ENCODE peak calls at places on chromosomes 12 and 14, in nine cellular contexts. O is left cardiac atrium; R is activated T-helper 9 cell treated with anti-CD3 and anti-CD28 coated beads, Interleukin-2, amount 50 U/mL, for 16 hours; Q is NCI-H2171; B is suprapubic skin; E is psoas muscle; I is ovary; W is H4; S is upper lobe of right lung. T is an unnamed sample.

GRCh38 chr12:67475725-67476124 is 172.8 kb upstream of the DYRK2 start:
- DNase-seq in O (no peak), R (no peak), Q (no peak), B (no peak), E (no peak), I (no peak), W (peak), S (no peak), T (no peak)

GRCh38 chr12:139585-139984 is 73.0 kb downstream of the IQSEC3 start:
- DNase-seq in O (no peak), R (no peak), Q (no peak), B (no peak), E (no peak), I (no peak), W (no peak), S (no peak), T (no peak)

GRCh38 chr12:102510463-102510862 is 30.1 kb upstream of the IGF1 start:
- DNase-seq in O (no peak), R (no peak), Q (no peak), B (no peak), E (no peak), I (no peak), W (no peak), S (no peak), T (no peak)

GRCh38 chr12:124464062-124464461 is 103.3 kb downstream of the NCOR2 start:
- DNase-seq in O (no peak), R (no peak), Q (no peak), B (no peak), E (no peak), I (no peak), W (no peak), S (no peak), T (no peak)

GRCh38 chr12:67276469-67276868 is 7.3 kb downstream of the CAND1 start:
- DNase-seq in O (no peak), R (no peak), Q (no peak), B (no peak), E (no peak), I (no peak), W (no peak), S (no peak), T (no peak)

GRCh38 chr12:122423258-122424165 is 1.0 kb upstream of the CLIP1 start:
- DNase-seq in O (no peak), R (no peak), Q (peak), B (no peak), E (no peak), I (no peak), W (no peak), S (no peak), T (no peak)

GRCh38 chr12:122681814-122682213 is 21.3 kb downstream of the HCAR2 start:
- DNase-seq in O (no peak), R (no peak), Q (no peak), B (no peak), E (no peak), I (no peak), W (peak), S (no peak), T (no peak)

GRCh38 chr12:53725824-53726223 is 1.4 kb downstream of the CALCOCO1 start:
- DNase-seq in O (no peak), R (no peak), Q (no peak), B (no peak), E (no peak), I (no peak), W (no peak), S (peak), T (no peak)

GRCh38 chr14:103160321-103161053 is 37.2 kb downstream of the TNFAIP2 start:
- DNase-seq in O (no peak), R (no peak), Q (no peak), B (no peak), E (no peak), I (no peak), W (no peak), S (no peak), T (no peak)

GRCh38 chr12:124115496-124115895 is 142.5 kb downstream of the ZNF664 start:
- DNase-seq in O (no peak), R (no peak), Q (no peak), B (no peak), E (no peak), I (no peak), W (no peak), S (no peak), T (no peak)

GRCh38 chr12:11731042-11731357 is 81.5 kb downstream of the ETV6 start:
- DNase-seq in O (no peak), R (no peak), Q (no peak), B (no peak), E (no peak), I (no peak), W (no peak), S (no peak), T (no peak)

GRCh38 chr12:13099066-13099909 is 4.2 kb downstream of the GSG1 start:
- DNase-seq in O (no peak), R (no peak), Q (no peak), B (no peak), E (no peak), I (no peak), W (peak), S (no peak), T (peak)

GRCh38 chr12:52611080-52611468 is 7.3 kb downstream of the KRT73 start:
- DNase-seq in O (no peak), R (no peak), Q (no peak), B (no peak), E (no peak), I (no peak), W (no peak), S (peak), T (no peak)

GRCh38 chr14:97602438-97603117 is 805.4 kb downstream of the VRK1 start:
- DNase-seq in O (peak), R (peak), Q (no peak), B (no peak), E (no peak), I (no peak), W (no peak), S (no peak), T (no peak)

GRCh38 chr12:7079826-7080125 is 12.5 kb downstream of the C1R start:
- DNase-seq in O (no peak), R (no peak), Q (no peak), B (no peak), E (no peak), I (no peak), W (peak), S (no peak), T (no peak)

GRCh38 chr12:46490635-46491034 is 118.1 kb upstream of the SLC38A2 start:
- DNase-seq in O (no peak), R (no peak), Q (no peak), B (no peak), E (no peak), I (no peak), W (no peak), S (no peak), T (no peak)

GRCh38 chr12:115213538-115213961 is 529.6 kb upstream of the TBX3 start:
- DNase-seq in O (peak), R (no peak), Q (no peak), B (no peak), E (no peak), I (no peak), W (no peak), S (no peak), T (no peak)

GRCh38 chr14:53550776-53551175 is 397.7 kb upstream of the DDHD1 start:
- DNase-seq in O (no peak), R (no peak), Q (no peak), B (no peak), E (no peak), I (no peak), W (no peak), S (no peak), T (no peak)

GRCh38 chr14:69439516-69440270 is 41.2 kb downstream of the SLC39A9 start:
- DNase-seq in O (no peak), R (no peak), Q (no peak), B (no peak), E (no peak), I (no peak), W (no peak), S (no peak), T (no peak)

GRCh38 chr12:107368586-107368985 is 275.2 kb upstream of the CRY1 start:
- DNase-seq in O (no peak), R (peak), Q (no peak), B (no peak), E (no peak), I (no peak), W (no peak), S (no peak), T (no peak)

GRCh38 chr12:7035464-7035863 is 17.2 kb upstream of the LPCAT3 start:
- DNase-seq in O (no peak), R (no peak), Q (no peak), B (no peak), E (no peak), I (no peak), W (no peak), S (no peak), T (no peak)

GRCh38 chr12:124013073-124013472 is 40.1 kb downstream of the ZNF664 start:
- DNase-seq in O (no peak), R (no peak), Q (no peak), B (no peak), E (no peak), I (no peak), W (no peak), S (no peak), T (no peak)

GRCh38 chr14:77364146-77364545 is 12.7 kb downstream of the TMED8 start:
- DNase-seq in O (no peak), R (no peak), Q (no peak), B (no peak), E (no peak), I (no peak), W (no peak), S (no peak), T (no peak)

GRCh38 chr12:19988457-19988856 is 379.9 kb upstream of the PDE3A start:
- DNase-seq in O (no peak), R (no peak), Q (no peak), B (no peak), E (no peak), I (peak), W (peak), S (no peak), T (no peak)

GRCh38 chr14:33916663-33917565 is 34.0 kb downstream of the EGLN3 start:
- DNase-seq in O (no peak), R (no peak), Q (no peak), B (no peak), E (no peak), I (no peak), W (peak), S (no peak), T (peak)

GRCh38 chr12:48952691-48953090 is 4.6 kb downstream of the ARF3 start:
- DNase-seq in O (no peak), R (no peak), Q (no peak), B (no peak), E (no peak), I (no peak), W (no peak), S (no peak), T (no peak)

GRCh38 chr12:22406622-22407021 is 72.1 kb upstream of the ST8SIA1 start:
- DNase-seq in O (no peak), R (no peak), Q (no peak), B (no peak), E (no peak), I (no peak), W (no peak), S (no peak), T (no peak)

GRCh38 chr12:49615725-49616124 is 7.6 kb upstream of the PRPF40B start:
- DNase-seq in O (no peak), R (no peak), Q (no peak), B (no peak), E (no peak), I (no peak), W (no peak), S (no peak), T (no peak)

GRCh38 chr12:26833692-26834168 is 736 bp upstream of the ITPR2 start:
- DNase-seq in O (peak), R (no peak), Q (no peak), B (no peak), E (no peak), I (peak), W (no peak), S (peak), T (no peak)

GRCh38 chr14:68099348-68100045 is 279.9 kb downstream of the RAD51B start:
- DNase-seq in O (no peak), R (no peak), Q (no peak), B (no peak), E (no peak), I (no peak), W (no peak), S (no peak), T (no peak)

GRCh38 chr12:3837049-3837448 is 36.1 kb downstream of the PARP11 start:
- DNase-seq in O (no peak), R (no peak), Q (no peak), B (no peak), E (no peak), I (no peak), W (no peak), S (no peak), T (no peak)

GRCh38 chr14:19895282-19895681 is 20.3 kb downstream of the OR4K2 start:
- DNase-seq in O (no peak), R (no peak), Q (no peak), B (peak), E (no peak), I (no peak), W (no peak), S (no peak), T (no peak)

GRCh38 chr12:107091381-107091780 is 2.0 kb downstream of the CRY1 start:
- DNase-seq in O (no peak), R (no peak), Q (no peak), B (no peak), E (no peak), I (no peak), W (no peak), S (no peak), T (peak)

GRCh38 chr12:110754101-110754793 is 11.6 kb upstream of the PPP1CC start:
- DNase-seq in O (no peak), R (no peak), Q (no peak), B (no peak), E (no peak), I (no peak), W (no peak), S (no peak), T (peak)